ENCODE peak calls at places on chromosomes 16 and 17, in seven cellular contexts. I is HCT116, B is GM23248, X is OCI-LY7, T is neural progenitor cell, E is GM23338, H is SK-N-SH. O is an unnamed sample.

GRCh38 chr17:18921912-18922451 is 30.0 kb upstream of the SLC5A10 start:
- DNase-seq in I (no peak), B (no peak), X (peak), T (no peak), E (no peak), H (no peak), O (peak)

GRCh38 chr17:56917559-56918296 is 3.9 kb upstream of the TRIM25 start:
- DNase-seq in I (no peak), B (peak), X (no peak), T (no peak), E (no peak), H (no peak), O (no peak)

GRCh38 chr17:38672788-38673713 is 1.7 kb downstream of the EPOP start:
- DNase-seq in I (no peak), B (no peak), X (no peak), T (peak), E (peak), H (no peak), O (no peak)

GRCh38 chr17:64128787-64129514 is 993 bp downstream of the ERN1 start:
- DNase-seq in I (no peak), B (peak), X (peak), T (no peak), E (peak), H (no peak), O (peak)

GRCh38 chr17:49746791-49747490 is 17.0 kb downstream of the FAM117A start:
- DNase-seq in I (no peak), B (no peak), X (peak), T (no peak), E (peak), H (no peak), O (no peak)

GRCh38 chr17:76481091-76481655 is 13.8 kb downstream of the AANAT start:
- DNase-seq in I (no peak), B (no peak), X (peak), T (no peak), E (no peak), H (no peak), O (no peak)

GRCh38 chr17:48631693-48632578 is 5.8 kb upstream of the HOXB9 start:
- DNase-seq in I (no peak), B (no peak), X (no peak), T (no peak), E (peak), H (no peak), O (no peak)

GRCh38 chr17:82276951-82277350 is 3.5 kb upstream of the CSNK1D start:
- DNase-seq in I (no peak), B (no peak), X (no peak), T (no peak), E (no peak), H (no peak), O (no peak)

GRCh38 chr16:75104836-75105235 is 11.7 kb downstream of the LDHD start:
- DNase-seq in I (no peak), B (no peak), X (no peak), T (no peak), E (no peak), H (peak), O (no peak)

GRCh38 chr16:69114976-69115355 is 9.5 kb downstream of the HAS3 start:
- DNase-seq in I (no peak), B (no peak), X (no peak), T (no peak), E (no peak), H (no peak), O (no peak)

GRCh38 chr16:18983565-18984424 is at the start of gene TMC7:
- DNase-seq in I (peak), B (peak), X (no peak), T (peak), E (peak), H (peak), O (peak)

GRCh38 chr16:10647721-10648296 is 46.9 kb downstream of the TEKT5 start:
- DNase-seq in I (no peak), B (no peak), X (no peak), T (no peak), E (no peak), H (no peak), O (no peak)

GRCh38 chr17:75371339-75371738 is 34.1 kb downstream of the GRB2 start:
- DNase-seq in I (no peak), B (no peak), X (peak), T (no peak), E (no peak), H (no peak), O (no peak)

GRCh38 chr17:6374761-6375312 is 60.1 kb downstream of the AIPL1 start:
- DNase-seq in I (peak), B (peak), X (no peak), T (peak), E (peak), H (no peak), O (peak)

GRCh38 chr16:14148569-14148968 is 77.5 kb downstream of the MRTFB start:
- DNase-seq in I (no peak), B (peak), X (no peak), T (no peak), E (no peak), H (no peak), O (no peak)

GRCh38 chr16:89374393-89374948 is 115.9 kb downstream of the ANKRD11 start:
- DNase-seq in I (no peak), B (no peak), X (no peak), T (peak), E (peak), H (peak), O (no peak)

GRCh38 chr17:50129303-50129945 is 536 bp downstream of the SAMD14 start:
- DNase-seq in I (no peak), B (peak), X (no peak), T (peak), E (peak), H (peak), O (peak)

GRCh38 chr17:81282876-81283275 is 12.2 kb downstream of the SLC38A10 start:
- DNase-seq in I (no peak), B (no peak), X (no peak), T (no peak), E (no peak), H (no peak), O (no peak)

GRCh38 chr17:59869941-59870218 is 22.9 kb downstream of the TUBD1 start:
- DNase-seq in I (no peak), B (no peak), X (no peak), T (no peak), E (no peak), H (no peak), O (no peak)

GRCh38 chr17:64281962-64282752 is 19.1 kb upstream of the TEX2 start:
- DNase-seq in I (peak), B (peak), X (peak), T (peak), E (peak), H (peak), O (peak)

GRCh38 chr17:63270610-63271009 is 175.5 kb downstream of the CYB561 start:
- DNase-seq in I (no peak), B (no peak), X (no peak), T (no peak), E (no peak), H (no peak), O (no peak)

GRCh38 chr17:63356275-63356905 is 89.7 kb downstream of the CYB561 start:
- DNase-seq in I (peak), B (peak), X (no peak), T (no peak), E (no peak), H (no peak), O (peak)

GRCh38 chr16:85988723-85989313 is 89.9 kb downstream of the IRF8 start:
- DNase-seq in I (no peak), B (no peak), X (peak), T (no peak), E (no peak), H (no peak), O (no peak)

GRCh38 chr16:68113765-68114240 is 28.6 kb downstream of the NFATC3 start:
- DNase-seq in I (no peak), B (no peak), X (no peak), T (no peak), E (no peak), H (no peak), O (no peak)

GRCh38 chr16:2719328-2720062 is 529 bp downstream of the PRSS27 start:
- DNase-seq in I (no peak), B (no peak), X (no peak), T (no peak), E (no peak), H (no peak), O (no peak)

GRCh38 chr16:86578499-86579267 is at the start of gene FOXL1:
- DNase-seq in I (no peak), B (peak), X (no peak), T (peak), E (peak), H (no peak), O (peak)

GRCh38 chr17:33115351-33115750 is 123.7 kb downstream of the SPACA3 start:
- DNase-seq in I (no peak), B (no peak), X (no peak), T (no peak), E (no peak), H (no peak), O (peak)

GRCh38 chr16:21704266-21704665 is 40.5 kb downstream of the OTOA start:
- DNase-seq in I (no peak), B (no peak), X (no peak), T (no peak), E (no peak), H (no peak), O (no peak)

GRCh38 chr17:83144421-83145357 is 65.3 kb downstream of the METRNL start:
- DNase-seq in I (no peak), B (peak), X (no peak), T (no peak), E (no peak), H (no peak), O (no peak)

GRCh38 chr17:61928101-61928436 is 287 bp upstream of the INTS2 start:
- DNase-seq in I (no peak), B (no peak), X (no peak), T (no peak), E (no peak), H (no peak), O (no peak)

GRCh38 chr16:49543315-49543946 is 169.8 kb downstream of the C16orf78 start:
- DNase-seq in I (no peak), B (no peak), X (no peak), T (peak), E (peak), H (no peak), O (no peak)

GRCh38 chr17:56146005-56146404 is 7.3 kb upstream of the ANKFN1 start:
- DNase-seq in I (no peak), B (peak), X (no peak), T (no peak), E (no peak), H (no peak), O (no peak)

GRCh38 chr17:72529386-72529785 is 408.6 kb downstream of the SOX9 start:
- DNase-seq in I (no peak), B (no peak), X (no peak), T (peak), E (no peak), H (no peak), O (no peak)

GRCh38 chr16:85087899-85088569 is 24.2 kb downstream of the CIBAR2 start:
- DNase-seq in I (no peak), B (no peak), X (no peak), T (no peak), E (no peak), H (no peak), O (no peak)

GRCh38 chr16:86663691-86664517 is 85.6 kb downstream of the FOXL1 start:
- DNase-seq in I (no peak), B (peak), X (no peak), T (no peak), E (no peak), H (no peak), O (no peak)

GRCh38 chr16:82629441-82630027 is 2.8 kb downstream of the CDH13 start:
- DNase-seq in I (no peak), B (peak), X (no peak), T (peak), E (peak), H (no peak), O (no peak)

GRCh38 chr17:81134064-81134781 is 31.1 kb upstream of the PVALEF start:
- DNase-seq in I (no peak), B (no peak), X (no peak), T (no peak), E (no peak), H (no peak), O (no peak)

GRCh38 chr17:78117027-78117981 is 11.3 kb downstream of the TMC6 start:
- DNase-seq in I (no peak), B (no peak), X (peak), T (peak), E (peak), H (peak), O (no peak)

GRCh38 chr17:45170280-45170975 is 8.8 kb downstream of the HEXIM2 start:
- DNase-seq in I (no peak), B (no peak), X (no peak), T (no peak), E (no peak), H (no peak), O (no peak)
- H3K4me2 ChIP-seq in I (peak), B (peak), X (no peak), T (no peak), E (no peak), H (peak), O (peak)

GRCh38 chr17:28159924-28160323 is 117.4 kb downstream of the NLK start:
- DNase-seq in I (no peak), B (no peak), X (no peak), T (no peak), E (no peak), H (no peak), O (no peak)

GRCh38 chr17:28160610-28161009 is 118.1 kb downstream of the NLK start:
- DNase-seq in I (no peak), B (no peak), X (no peak), T (no peak), E (no peak), H (no peak), O (no peak)

GRCh38 chr17:28154242-28154641 is 111.8 kb downstream of the NLK start:
- DNase-seq in I (no peak), B (no peak), X (no peak), T (no peak), E (no peak), H (no peak), O (no peak)

DNA sequence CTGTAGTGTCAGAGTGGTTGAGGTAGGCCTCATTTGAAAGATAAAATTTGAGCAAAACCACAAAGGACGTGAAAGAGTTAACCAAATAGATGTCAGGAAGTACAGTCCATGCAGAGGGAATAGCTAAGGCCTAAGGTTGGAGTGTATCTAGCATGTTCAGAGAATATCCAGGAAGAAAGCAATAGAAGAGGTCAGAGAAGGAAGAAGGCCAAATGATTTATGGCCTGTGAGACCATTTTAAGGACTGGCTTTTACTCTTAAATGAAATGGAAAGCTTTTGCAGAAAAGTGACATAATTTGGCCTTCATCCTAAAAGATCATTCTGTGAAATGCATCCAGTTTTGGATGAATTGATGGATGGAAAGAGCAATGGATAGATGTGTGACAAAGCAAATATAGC is 116.5 kb downstream of the NLK start:
- DNase-seq in I (no peak), B (no peak), X (no peak), T (no peak), E (no peak), H (no peak), O (no peak)
- TF ChIP-seq EZH2phosphoT487 in I (no peak), B (no peak), X (no peak), T (no peak), E (no peak), H (no peak), O (no peak)

GRCh38 chr17:31650756-31651520 is 208.1 kb downstream of the COPRS start:
- DNase-seq in I (no peak), B (no peak), X (no peak), T (no peak), E (no peak), H (no peak), O (no peak)
- H3K4me2 ChIP-seq in I (no peak), B (no peak), X (no peak), T (no peak), E (no peak), H (no peak), O (no peak)

DNA sequence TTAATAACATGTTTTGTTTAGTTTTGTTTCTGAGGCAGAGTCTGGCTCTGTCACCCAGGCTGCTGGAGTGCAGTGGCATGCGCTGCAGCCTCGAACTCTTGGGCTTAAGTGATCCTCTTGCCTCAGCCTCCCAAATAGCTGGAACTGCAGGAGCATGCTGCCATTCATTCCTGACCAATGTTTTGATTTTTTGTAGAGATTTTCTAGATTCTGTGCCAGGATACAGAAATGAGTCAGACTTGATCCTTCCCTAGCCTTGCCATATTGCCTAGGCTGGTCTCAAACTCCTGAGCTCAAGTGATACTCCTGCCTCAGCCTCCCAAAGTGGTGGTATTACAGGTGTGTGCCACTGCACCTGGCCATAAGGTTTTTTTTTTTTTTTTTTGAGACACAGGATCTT is 17.7 kb downstream of the TAOK1 start:
- DNase-seq in I (no peak), B (peak), X (no peak), T (no peak), E (no peak), H (no peak), O (no peak)
- TF ChIP-seq EZH2phosphoT487 in I (no peak), B (no peak), X (no peak), T (no peak), E (no peak), H (no peak), O (no peak)

GRCh38 chr17:17151541-17151940 is 54.6 kb downstream of the PLD6 start:
- DNase-seq in I (no peak), B (peak), X (no peak), T (no peak), E (no peak), H (no peak), O (no peak)

GRCh38 chr17:17151055-17151454 is 55.1 kb downstream of the PLD6 start:
- DNase-seq in I (no peak), B (peak), X (no peak), T (no peak), E (no peak), H (no peak), O (no peak)

GRCh38 chr17:17153071-17153470 is 53.1 kb downstream of the PLD6 start:
- DNase-seq in I (no peak), B (no peak), X (no peak), T (no peak), E (no peak), H (no peak), O (no peak)

GRCh38 chr17:17152385-17152784 is 53.7 kb downstream of the PLD6 start:
- DNase-seq in I (no peak), B (peak), X (no peak), T (no peak), E (no peak), H (no peak), O (no peak)

DNA sequence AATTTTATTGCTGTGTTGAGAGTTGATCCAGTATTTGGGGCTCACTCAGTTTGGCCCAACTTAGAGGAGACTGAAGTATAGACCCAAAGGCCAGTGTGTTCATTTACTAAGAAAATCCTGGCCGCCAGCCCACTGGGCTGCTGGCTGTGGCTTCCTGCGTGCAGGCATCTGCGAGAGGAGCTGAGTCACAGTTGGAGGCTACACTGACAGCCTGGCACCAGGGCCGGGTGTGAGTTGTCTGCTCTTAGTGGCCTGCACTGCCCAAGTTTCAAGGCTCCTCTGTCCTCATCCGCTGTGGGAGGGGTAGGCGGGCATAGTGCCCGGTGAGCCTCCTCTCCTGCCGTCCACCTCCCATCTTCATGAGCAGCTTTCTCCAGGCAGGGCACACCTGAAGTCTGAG is 54.2 kb downstream of the PLD6 start:
- DNase-seq in I (no peak), B (peak), X (no peak), T (no peak), E (no peak), H (no peak), O (peak)
- H3K4me2 ChIP-seq in I (peak), B (peak), X (no peak), T (no peak), E (no peak), H (peak), O (no peak)

GRCh38 chr17:52170963-52171572 is 12.6 kb upstream of the CA10 start:
- DNase-seq in I (no peak), B (peak), X (no peak), T (peak), E (peak), H (peak), O (peak)
- TF ChIP-seq EZH2phosphoT487 in I (no peak), B (no peak), X (no peak), T (no peak), E (no peak), H (no peak), O (no peak)

GRCh38 chr17:348692-349425 is 3.7 kb downstream of the RPH3AL start:
- DNase-seq in I (no peak), B (no peak), X (no peak), T (peak), E (no peak), H (no peak), O (no peak)

GRCh38 chr17:349666-350065 is 2.9 kb downstream of the RPH3AL start:
- DNase-seq in I (no peak), B (no peak), X (no peak), T (no peak), E (no peak), H (no peak), O (no peak)

GRCh38 chr17:345992-346785 is 6.4 kb downstream of the RPH3AL start:
- DNase-seq in I (no peak), B (no peak), X (no peak), T (no peak), E (no peak), H (no peak), O (no peak)

GRCh38 chr17:347309-347708 is 5.3 kb downstream of the RPH3AL start:
- DNase-seq in I (no peak), B (no peak), X (no peak), T (no peak), E (no peak), H (no peak), O (no peak)

GRCh38 chr17:348012-348411 is 4.6 kb downstream of the RPH3AL start:
- DNase-seq in I (no peak), B (no peak), X (no peak), T (no peak), E (no peak), H (no peak), O (no peak)
- H3K4me2 ChIP-seq in I (no peak), B (no peak), X (no peak), T (no peak), E (no peak), H (no peak), O (no peak)

DNA sequence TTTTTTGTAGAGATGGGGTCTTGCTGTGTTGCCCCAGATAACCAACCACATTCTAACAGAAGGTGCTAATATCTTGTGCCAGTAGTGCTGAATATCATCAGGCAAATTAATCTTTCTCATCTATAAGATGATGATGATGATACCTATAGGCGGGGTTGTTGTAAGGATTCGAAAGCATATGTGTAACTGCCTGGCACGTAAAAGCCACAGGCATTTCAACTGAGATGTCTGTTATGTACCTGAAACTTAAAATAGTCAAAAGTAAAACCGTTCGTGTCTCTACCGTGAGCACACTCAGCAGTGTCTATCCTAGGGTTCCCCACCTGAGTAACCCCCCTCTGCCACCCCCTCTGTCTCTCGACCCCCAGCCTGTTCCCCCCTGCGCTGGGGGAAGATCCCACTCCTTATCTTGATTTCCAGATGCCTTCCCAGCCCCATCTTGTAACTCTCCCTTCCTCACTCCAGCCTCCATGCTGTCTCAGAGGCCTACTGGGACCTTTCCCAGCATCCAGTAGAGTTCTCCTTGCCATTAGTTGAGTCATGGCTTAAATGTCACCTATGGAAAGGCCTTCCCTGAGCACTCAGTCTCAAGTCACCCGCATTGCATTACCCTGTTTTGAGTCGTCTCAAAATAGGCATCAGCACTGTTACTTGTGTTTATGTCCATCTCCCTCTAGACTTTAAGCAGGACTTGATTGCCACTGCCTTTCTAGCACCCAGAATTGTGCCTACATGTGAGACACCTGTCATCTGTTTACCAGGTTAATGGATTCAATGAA is 34.1 kb downstream of the CDRT15 start:
- DNase-seq in I (no peak), B (no peak), X (no peak), T (no peak), E (no peak), H (no peak), O (no peak)
- TF ChIP-seq EZH2phosphoT487 in I (no peak), B (no peak), X (no peak), T (no peak), E (no peak), H (no peak), O (no peak)

O was measured in hepatocyte.